ENCODE peak calls at places on chromosomes 12 and 14, in six cellular contexts. Y is brain pericyte; J is HEK293T; O is A549; Z is stimulated activated CD4-positive, alpha-beta T cell treated with anti-CD3 and anti-CD28 coated beads, Interleukin-2, amount 100 ng/mL, for 48 hours; M is HuH-7. V is an unnamed sample.

GRCh38 chr14:105119410-105120025 is 49.1 kb downstream of the JAG2 start:
- DNase-seq in Z (no peak), O (no peak), M (no peak), J (no peak), Y (no peak), V (no peak)

GRCh38 chr14:59771577-59771976 is 99.0 kb downstream of the RTN1 start:
- DNase-seq in O (no peak), M (no peak), J (peak), Z (no peak), Y (no peak), V (peak)

GRCh38 chr12:31989987-31990386 is 30.8 kb downstream of the RESF1 start:
- DNase-seq in Y (no peak), O (no peak), M (no peak), Z (no peak), J (no peak), V (no peak)

GRCh38 chr14:96507723-96508122 is 5.5 kb downstream of the PAPOLA start:
- DNase-seq in Z (no peak), O (no peak), J (no peak), M (no peak), Y (no peak), V (no peak)

GRCh38 chr14:99677231-99677891 is 6.7 kb upstream of the CYP46A1 start:
- DNase-seq in M (no peak), Z (no peak), Y (no peak), O (no peak), J (no peak), V (no peak)

GRCh38 chr14:28895389-28895788 is 128.8 kb downstream of the FOXG1 start:
- DNase-seq in M (no peak), Y (no peak), O (no peak), J (no peak), Z (no peak), V (no peak)

GRCh38 chr14:57326253-57326652 is 57.5 kb downstream of the AP5M1 start:
- DNase-seq in O (no peak), Z (no peak), J (no peak), M (no peak), Y (no peak), V (no peak)

GRCh38 chr12:120468271-120468845 is 1.2 kb downstream of the SRSF9 start:
- DNase-seq in Z (no peak), Y (no peak), O (peak), J (no peak), M (peak), V (peak)

GRCh38 chr14:90061849-90062794 is at the start of gene KCNK13:
- DNase-seq in M (no peak), J (peak), Y (no peak), Z (no peak), O (no peak), V (no peak)

GRCh38 chr14:57725399-57726077 is 140.4 kb downstream of the SLC35F4 start:
- DNase-seq in O (no peak), Y (no peak), M (no peak), J (no peak), Z (no peak), V (no peak)

GRCh38 chr14:66507181-66507721 is 696 bp upstream of the GPHN start:
- DNase-seq in J (no peak), M (no peak), O (peak), Z (peak), Y (peak), V (no peak)

GRCh38 chr12:76117067-76117691 is 32.7 kb upstream of the NAP1L1 start:
- DNase-seq in M (no peak), Y (no peak), O (no peak), Z (no peak), J (no peak), V (no peak)

GRCh38 chr12:3930216-3930615 is 57.0 kb upstream of the PARP11 start:
- DNase-seq in M (no peak), J (no peak), Z (no peak), O (no peak), Y (no peak), V (no peak)

GRCh38 chr12:108495054-108495453 is 20.0 kb upstream of the FICD start:
- DNase-seq in J (peak), Z (peak), Y (no peak), O (peak), M (peak), V (no peak)

GRCh38 chr14:105155071-105155651 is 13.4 kb downstream of the JAG2 start:
- DNase-seq in M (no peak), Y (no peak), Z (no peak), J (no peak), O (no peak), V (no peak)

GRCh38 chr12:62621239-62621638 is 154.6 kb downstream of the MON2 start:
- DNase-seq in Y (no peak), M (no peak), J (no peak), O (no peak), Z (no peak), V (no peak)

GRCh38 chr12:27824126-27824842 is 44.2 kb upstream of the MANSC4 start:
- DNase-seq in Z (no peak), M (no peak), J (no peak), O (no peak), Y (no peak), V (no peak)

GRCh38 chr12:11855993-11856374 is 206.5 kb downstream of the ETV6 start:
- DNase-seq in M (no peak), J (no peak), Z (no peak), Y (no peak), O (no peak), V (no peak)

GRCh38 chr14:104084251-104085002 is 1.1 kb upstream of the ASPG start:
- DNase-seq in O (no peak), J (no peak), M (no peak), Z (no peak), Y (no peak), V (no peak)

GRCh38 chr14:94043111-94043755 is 17.1 kb downstream of the OTUB2 start:
- DNase-seq in O (no peak), Z (no peak), J (no peak), Y (no peak), M (no peak), V (no peak)

GRCh38 chr14:49972199-49972671 is 79.4 kb downstream of the ARF6 start:
- DNase-seq in M (no peak), Y (no peak), Z (no peak), J (no peak), O (no peak), V (no peak)

GRCh38 chr12:39389399-39390150 is 53.3 kb downstream of the KIF21A start:
- DNase-seq in J (no peak), O (no peak), Y (no peak), Z (no peak), M (no peak), V (peak)

GRCh38 chr12:27552235-27552634 is 28.2 kb downstream of the PPFIBP1 start:
- DNase-seq in Y (no peak), O (no peak), M (no peak), J (no peak), Z (no peak), V (no peak)

GRCh38 chr12:74892057-74892633 is 317.5 kb downstream of the KCNC2 start:
- DNase-seq in M (no peak), J (no peak), Y (no peak), O (no peak), Z (no peak), V (no peak)

GRCh38 chr12:75634244-75635222 is 123.1 kb upstream of the KRR1 start:
- DNase-seq in J (no peak), M (no peak), Y (no peak), O (no peak), Z (no peak), V (no peak)

GRCh38 chr14:21860172-21860571 is 186.6 kb upstream of the OR4E1 start:
- DNase-seq in Y (no peak), M (no peak), Z (peak), J (peak), O (peak), V (peak)

GRCh38 chr14:81427348-81428058 is 27.4 kb upstream of the STON2 start:
- DNase-seq in M (no peak), Y (no peak), J (peak), O (no peak), Z (no peak), V (no peak)

GRCh38 chr12:77943466-77943865 is 112.8 kb downstream of the NAV3 start:
- DNase-seq in M (no peak), J (no peak), Z (no peak), Y (no peak), O (peak), V (no peak)

GRCh38 chr14:31476131-31476917 is 11.5 kb downstream of the GPR33 start:
- DNase-seq in Z (no peak), M (no peak), O (no peak), Y (no peak), J (no peak), V (no peak)

GRCh38 chr14:36442824-36443241 is 77.2 kb downstream of the NKX2-1 start:
- DNase-seq in O (no peak), M (no peak), Y (no peak), J (no peak), Z (no peak), V (no peak)

GRCh38 chr12:100234166-100234565 is 32.7 kb downstream of the DEPDC4 start:
- DNase-seq in M (no peak), O (no peak), Y (no peak), Z (no peak), J (no peak), V (no peak)

GRCh38 chr12:23862746-23863145 is 86.7 kb downstream of the SOX5 start:
- DNase-seq in O (no peak), Z (no peak), Y (no peak), M (no peak), J (no peak), V (no peak)

GRCh38 chr12:70691018-70691672 is 53.9 kb upstream of the PTPRB start:
- DNase-seq in O (no peak), Z (no peak), Y (no peak), M (no peak), J (no peak), V (no peak)

GRCh38 chr12:132736378-132736777 is 25.3 kb downstream of the ANKLE2 start:
- DNase-seq in Y (no peak), O (no peak), Z (no peak), J (no peak), M (no peak), V (no peak)

V was measured in SK-N-DZ.